ENCODE peak calls at places on chromosomes 1 and 21, in five cellular contexts. F is DMS79; J is activated CD8-positive, alpha-beta T cell treated with anti-CD3 and anti-CD28 coated beads, Interleukin-2, amount 10 ng/mL, durations not matched to agents 7 days and 5 days; Z is RWPE1; O is stimulated activated CD8-positive, alpha-beta memory T cell treated with anti-CD3 and anti-CD28 coated beads, Interleukin-4, amount 100 ng/mL, for 24 hours. I is an unnamed sample.

GRCh38 chr1:8554956-8555534 is 237.1 kb downstream of the SLC45A1 start:
- DNase-seq in O (no peak), Z (peak), F (no peak), J (no peak), I (no peak)

GRCh38 chr1:39631361-39632331 is 7.8 kb downstream of the HEYL start:
- DNase-seq in O (no peak), J (no peak), Z (no peak), F (no peak), I (no peak)

GRCh38 chr1:4594286-4594991 is 60.0 kb upstream of the AJAP1 start:
- DNase-seq in J (no peak), F (no peak), O (no peak), Z (peak), I (no peak)

GRCh38 chr1:10598088-10598712 is 123.5 kb downstream of the PEX14 start:
- DNase-seq in O (no peak), Z (no peak), F (no peak), J (no peak), I (no peak)

GRCh38 chr1:200438911-200439310 is 29.1 kb upstream of the ZNF281 start:
- DNase-seq in F (no peak), Z (no peak), J (no peak), O (no peak), I (no peak)

GRCh38 chr1:107056426-107057196 is at the start of gene PRMT6:
- DNase-seq in J (peak), Z (peak), O (peak), F (peak), I (peak)

GRCh38 chr1:247332901-247333361 is 1.3 kb upstream of the ZNF496 start:
- DNase-seq in O (no peak), J (no peak), Z (peak), F (peak), I (no peak)

GRCh38 chr1:8711161-8711560 is 106.3 kb downstream of the RERE start:
- DNase-seq in F (no peak), O (no peak), J (no peak), Z (no peak), I (no peak)

GRCh38 chr21:41388259-41388658 is 26.4 kb downstream of the MX2 start:
- DNase-seq in J (no peak), O (no peak), Z (no peak), F (no peak), I (no peak)

GRCh38 chr1:27606708-27607238 is 2.8 kb upstream of the AHDC1 start:
- DNase-seq in J (no peak), Z (no peak), O (no peak), F (no peak), I (no peak)

GRCh38 chr21:33088384-33088783 is 18.4 kb downstream of the OLIG1 start:
- DNase-seq in O (no peak), Z (no peak), F (no peak), J (no peak), I (no peak)

GRCh38 chr1:75559800-75560199 is 51.1 kb downstream of the SLC44A5 start:
- DNase-seq in F (no peak), J (no peak), Z (no peak), O (no peak), I (no peak)

GRCh38 chr1:20187103-20187812 is 940 bp upstream of the PLA2G2C start:
- DNase-seq in O (no peak), F (no peak), Z (no peak), J (peak), I (no peak)

GRCh38 chr1:151325646-151326429 is 1.4 kb downstream of the PI4KB start:
- DNase-seq in J (no peak), F (no peak), Z (no peak), O (no peak), I (no peak)

GRCh38 chr1:96376846-96377245 is 344.7 kb upstream of the PTBP2 start:
- DNase-seq in O (no peak), F (no peak), J (no peak), Z (no peak), I (no peak)

GRCh38 chr1:63343922-63344321 is 21.6 kb downstream of the FOXD3 start:
- DNase-seq in Z (no peak), F (no peak), J (no peak), O (no peak), I (no peak)

GRCh38 chr1:10678395-10678794 is 118.1 kb downstream of the CASZ1 start:
- DNase-seq in Z (no peak), J (no peak), F (no peak), O (no peak), I (no peak)

GRCh38 chr1:32600034-32600433 is 50.3 kb downstream of the ZBTB8OS start:
- DNase-seq in Z (no peak), O (no peak), J (no peak), F (no peak), I (no peak)

GRCh38 chr1:77671836-77672235 is 10.6 kb downstream of the ZZZ3 start:
- DNase-seq in O (no peak), F (no peak), J (no peak), Z (no peak), I (no peak)

GRCh38 chr1:14655386-14655785 is 56.9 kb downstream of the KAZN start:
- DNase-seq in F (no peak), J (no peak), O (no peak), Z (no peak), I (no peak)

GRCh38 chr21:44749759-44750674 is 38.6 kb upstream of the TSPEAR start:
- DNase-seq in O (no peak), J (no peak), F (no peak), Z (no peak), I (no peak)

GRCh38 chr1:85178396-85178795 is 22.4 kb downstream of the SYDE2 start:
- DNase-seq in O (no peak), F (no peak), Z (no peak), J (no peak), I (no peak)

GRCh38 chr1:243730499-243731150 is 119.4 kb downstream of the AKT3 start:
- DNase-seq in O (no peak), F (no peak), J (no peak), Z (peak), I (no peak)

GRCh38 chr1:47208374-47208850 is 18.6 kb upstream of the PDZK1IP1 start:
- DNase-seq in Z (no peak), J (no peak), O (no peak), F (no peak), I (no peak)

GRCh38 chr1:9292361-9293240 is at the start of gene SPSB1:
- DNase-seq in F (peak), J (peak), O (peak), Z (peak), I (peak)

GRCh38 chr1:241934181-241934815 is 23.3 kb upstream of the BECN2 start:
- DNase-seq in O (no peak), F (peak), Z (no peak), J (no peak), I (no peak)

GRCh38 chr1:41766546-41766945 is 152.2 kb downstream of the HIVEP3 start:
- DNase-seq in O (no peak), Z (no peak), F (peak), J (no peak), I (no peak)